ENCODE peak calls at places on chromosomes 2 and 18, in ten cellular contexts. O, L, R, A, T, J, Q, F, E and X are unnamed samples.

GRCh38 chr2:126894082-126894481 is 4.6 kb upstream of the TEX51 start:
- DNase-seq in O (no peak), L (no peak), R (no peak), A (no peak), T (no peak), J (no peak), Q (no peak), F (no peak), E (no peak), X (no peak)

GRCh38 chr18:58843662-58844035 is 21.0 kb upstream of the ZNF532 start:
- DNase-seq in O (no peak), L (no peak), R (no peak), A (no peak), T (no peak), J (no peak), Q (no peak), F (no peak), E (no peak), X (no peak)

GRCh38 chr2:31028415-31028814 is 109.8 kb downstream of the GALNT14 start:
- DNase-seq in O (no peak), L (no peak), R (no peak), A (no peak), T (no peak), J (no peak), Q (no peak), F (no peak), E (no peak), X (no peak)

GRCh38 chr18:77762632-77763031 is 513.0 kb downstream of the GALR1 start:
- DNase-seq in O (no peak), L (no peak), R (no peak), A (no peak), T (no peak), J (no peak), Q (no peak), F (no peak), E (no peak), X (no peak)

GRCh38 chr2:143284087-143284675 is 155.0 kb downstream of the ARHGAP15 start:
- DNase-seq in O (peak), L (no peak), R (no peak), A (peak), T (no peak), J (no peak), Q (peak), F (no peak), E (no peak), X (no peak)

GRCh38 chr2:182885771-182886170 is 19.3 kb upstream of the FRZB start:
- DNase-seq in O (no peak), L (no peak), R (no peak), A (no peak), T (no peak), J (no peak), Q (no peak), F (no peak), E (no peak), X (no peak)

GRCh38 chr2:240594511-240595380 is 8.2 kb downstream of the CAPN10 start:
- DNase-seq in O (peak), L (peak), R (no peak), A (no peak), T (peak), J (no peak), Q (no peak), F (peak), E (no peak), X (no peak)

GRCh38 chr2:60819936-60820335 is 61.4 kb upstream of the REL start:
- DNase-seq in O (no peak), L (no peak), R (no peak), A (no peak), T (no peak), J (no peak), Q (no peak), F (peak), E (no peak), X (no peak)

GRCh38 chr2:19731040-19731439 is 170.7 kb downstream of the TTC32 start:
- DNase-seq in O (no peak), L (no peak), R (no peak), A (peak), T (no peak), J (no peak), Q (no peak), F (no peak), E (no peak), X (no peak)

GRCh38 chr2:69175795-69176715 is 163.1 kb downstream of the ANTXR1 start:
- DNase-seq in O (no peak), L (no peak), R (no peak), A (peak), T (no peak), J (no peak), Q (peak), F (no peak), E (no peak), X (no peak)

GRCh38 chr18:47594063-47594462 is 336.4 kb downstream of the SMAD2 start:
- DNase-seq in O (no peak), L (no peak), R (no peak), A (no peak), T (no peak), J (no peak), Q (no peak), F (no peak), E (no peak), X (no peak)

GRCh38 chr2:190696792-190697398 is 48.0 kb downstream of the NAB1 start:
- DNase-seq in O (no peak), L (no peak), R (no peak), A (no peak), T (no peak), J (no peak), Q (no peak), F (no peak), E (no peak), X (no peak)

GRCh38 chr2:68171146-68171545 is 13.5 kb downstream of the PNO1 start:
- DNase-seq in O (no peak), L (no peak), R (no peak), A (no peak), T (no peak), J (no peak), Q (no peak), F (no peak), E (no peak), X (no peak)

GRCh38 chr2:23904692-23905091 is 22.2 kb downstream of the ATAD2B start:
- DNase-seq in O (no peak), L (no peak), R (no peak), A (peak), T (no peak), J (no peak), Q (peak), F (no peak), E (no peak), X (no peak)

GRCh38 chr2:192194065-192194865 is 468 bp downstream of the TMEFF2 start:
- DNase-seq in O (peak), L (no peak), R (peak), A (peak), T (peak), J (no peak), Q (peak), F (peak), E (peak), X (no peak)

GRCh38 chr2:43461461-43462073 is 134.3 kb downstream of the THADA start:
- DNase-seq in O (no peak), L (no peak), R (peak), A (no peak), T (no peak), J (no peak), Q (no peak), F (no peak), E (no peak), X (no peak)

GRCh38 chr2:159138642-159139182 is 147.8 kb downstream of the WDSUB1 start:
- DNase-seq in O (no peak), L (no peak), R (no peak), A (peak), T (no peak), J (no peak), Q (no peak), F (no peak), E (no peak), X (no peak)

GRCh38 chr18:79571221-79572092 is 108.1 kb upstream of the CTDP1 start:
- DNase-seq in O (no peak), L (no peak), R (no peak), A (no peak), T (no peak), J (no peak), Q (no peak), F (peak), E (no peak), X (no peak)

GRCh38 chr2:165058471-165059265 is 103.3 kb upstream of the SLC38A11 start:
- DNase-seq in O (no peak), L (no peak), R (no peak), A (no peak), T (no peak), J (no peak), Q (no peak), F (no peak), E (no peak), X (no peak)

GRCh38 chr18:74063023-74063422 is 84.6 kb downstream of the FBXO15 start:
- DNase-seq in O (no peak), L (no peak), R (no peak), A (no peak), T (no peak), J (no peak), Q (no peak), F (no peak), E (no peak), X (no peak)

GRCh38 chr2:190563109-190563508 is 28.6 kb upstream of the NEMP2 start:
- DNase-seq in O (no peak), L (no peak), R (no peak), A (no peak), T (no peak), J (no peak), Q (no peak), F (peak), E (no peak), X (no peak)

GRCh38 chr2:101518470-101519172 is 43.7 kb upstream of the RFX8 start:
- DNase-seq in O (no peak), L (no peak), R (peak), A (peak), T (peak), J (peak), Q (peak), F (no peak), E (no peak), X (no peak)

GRCh38 chr2:27264753-27265535 is 2.1 kb upstream of the SLC30A3 start:
- DNase-seq in O (peak), L (no peak), R (peak), A (peak), T (peak), J (peak), Q (peak), F (peak), E (peak), X (no peak)

GRCh38 chr2:71526131-71526530 is 72.8 kb downstream of the DYSF start:
- DNase-seq in O (no peak), L (no peak), R (no peak), A (no peak), T (no peak), J (no peak), Q (no peak), F (no peak), E (no peak), X (no peak)

GRCh38 chr2:20291106-20291564 is 59.5 kb downstream of the PUM2 start:
- DNase-seq in O (no peak), L (no peak), R (peak), A (peak), T (no peak), J (no peak), Q (peak), F (no peak), E (no peak), X (peak)

GRCh38 chr2:157792345-157793052 is 83.6 kb downstream of the ACVR1 start:
- DNase-seq in O (no peak), L (no peak), R (no peak), A (peak), T (no peak), J (no peak), Q (peak), F (no peak), E (no peak), X (peak)

GRCh38 chr2:238379096-238379810 is 47.5 kb upstream of the ASB1 start:
- DNase-seq in O (peak), L (no peak), R (peak), A (peak), T (no peak), J (no peak), Q (peak), F (no peak), E (no peak), X (no peak)

GRCh38 chr2:23404426-23404825 is 19.4 kb downstream of the KLHL29 start:
- DNase-seq in O (no peak), L (no peak), R (peak), A (peak), T (no peak), J (no peak), Q (peak), F (no peak), E (no peak), X (peak)

GRCh38 chr18:3910507-3910906 is 460.5 kb downstream of the TGIF1 start:
- DNase-seq in O (peak), L (no peak), R (no peak), A (peak), T (no peak), J (no peak), Q (no peak), F (no peak), E (no peak), X (no peak)

GRCh38 chr2:43331428-43331827 is 105.0 kb upstream of the ZFP36L2 start:
- DNase-seq in O (no peak), L (no peak), R (peak), A (peak), T (no peak), J (no peak), Q (peak), F (no peak), E (no peak), X (no peak)

GRCh38 chr2:19256239-19256638 is 102.2 kb downstream of the OSR1 start:
- DNase-seq in O (no peak), L (no peak), R (no peak), A (peak), T (no peak), J (no peak), Q (peak), F (no peak), E (no peak), X (peak)

GRCh38 chr18:59604877-59605276 is 92.3 kb downstream of the CCBE1 start:
- DNase-seq in O (no peak), L (no peak), R (no peak), A (peak), T (no peak), J (no peak), Q (no peak), F (no peak), E (no peak), X (no peak)

GRCh38 chr2:174442546-174443510 is 44.0 kb downstream of the GPR155 start:
- DNase-seq in O (no peak), L (no peak), R (no peak), A (peak), T (no peak), J (no peak), Q (peak), F (no peak), E (no peak), X (peak)

GRCh38 chr18:8801263-8801901 is 96.0 kb downstream of the MTCL1 start:
- DNase-seq in O (no peak), L (no peak), R (no peak), A (peak), T (no peak), J (no peak), Q (peak), F (no peak), E (no peak), X (peak)

GRCh38 chr2:951224-952006 is 766 bp downstream of the SNTG2 start:
- DNase-seq in O (no peak), L (no peak), R (no peak), A (no peak), T (no peak), J (no peak), Q (no peak), F (peak), E (no peak), X (no peak)
- H3K27ac ChIP-seq in O (no peak), L (no peak), R (no peak), A (no peak), T (no peak), J (no peak), Q (no peak), F (no peak), E (no peak), X (no peak)

GRCh38 chr2:235044501-235045271 is 92.9 kb downstream of the SH3BP4 start:
- DNase-seq in O (no peak), L (no peak), R (peak), A (no peak), T (no peak), J (no peak), Q (no peak), F (peak), E (no peak), X (no peak)

GRCh38 chr2:235046561-235046960 is 94.7 kb downstream of the SH3BP4 start:
- DNase-seq in O (peak), L (no peak), R (no peak), A (no peak), T (no peak), J (no peak), Q (no peak), F (no peak), E (no peak), X (no peak)

GRCh38 chr2:235045336-235045972 is 93.6 kb downstream of the SH3BP4 start:
- DNase-seq in O (no peak), L (no peak), R (peak), A (no peak), T (no peak), J (no peak), Q (no peak), F (no peak), E (no peak), X (no peak)

GRCh38 chr2:235047171-235048160 is 95.6 kb downstream of the SH3BP4 start:
- DNase-seq in O (peak), L (no peak), R (no peak), A (no peak), T (no peak), J (no peak), Q (no peak), F (peak), E (no peak), X (no peak)

DNA sequence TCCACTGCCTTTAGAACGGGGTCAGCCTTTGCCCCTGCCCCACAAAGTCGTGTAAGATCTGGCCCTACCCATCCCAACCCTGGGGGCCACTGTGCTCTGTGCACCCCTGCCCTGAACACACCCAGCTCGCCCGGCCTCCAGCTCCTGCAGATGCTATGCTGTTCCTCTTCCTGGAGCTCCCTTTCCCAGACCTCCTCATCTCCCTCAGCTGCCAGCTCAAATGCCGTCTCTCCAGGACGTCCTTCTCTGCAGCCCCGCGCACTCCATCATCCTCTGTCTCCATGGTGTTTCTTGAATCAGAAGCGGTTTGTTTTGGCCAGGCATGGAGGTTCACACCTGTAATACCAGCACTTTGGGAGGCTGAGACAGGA is 94.1 kb downstream of the SH3BP4 start:
- DNase-seq in O (peak), L (no peak), R (no peak), A (no peak), T (no peak), J (no peak), Q (no peak), F (peak), E (no peak), X (no peak)
- H3K27ac ChIP-seq in O (no peak), L (no peak), R (peak), A (no peak), T (no peak), J (peak), Q (no peak), F (no peak), E (no peak), X (no peak)

GRCh38 chr2:10402652-10403215 is 45.4 kb downstream of the ODC1 start:
- DNase-seq in O (no peak), L (no peak), R (no peak), A (no peak), T (no peak), J (no peak), Q (no peak), F (no peak), E (no peak), X (no peak)

GRCh38 chr2:10400002-10400401 is 48.1 kb downstream of the ODC1 start:
- DNase-seq in O (no peak), L (no peak), R (no peak), A (no peak), T (no peak), J (no peak), Q (no peak), F (peak), E (no peak), X (no peak)

GRCh38 chr2:10399358-10399757 is 48.8 kb downstream of the ODC1 start:
- DNase-seq in O (no peak), L (no peak), R (no peak), A (no peak), T (no peak), J (no peak), Q (no peak), F (peak), E (no peak), X (no peak)

GRCh38 chr2:10400568-10400977 is 47.6 kb downstream of the ODC1 start:
- DNase-seq in O (peak), L (peak), R (peak), A (no peak), T (peak), J (no peak), Q (no peak), F (no peak), E (no peak), X (no peak)

GRCh38 chr2:10400978-10401951 is 46.9 kb downstream of the ODC1 start:
- DNase-seq in O (no peak), L (no peak), R (no peak), A (no peak), T (no peak), J (no peak), Q (no peak), F (no peak), E (no peak), X (no peak)
- H3K27ac ChIP-seq in O (no peak), L (no peak), R (peak), A (no peak), T (peak), J (no peak), Q (no peak), F (peak), E (peak), X (no peak)

GRCh38 chr2:8583400-8584173 is 98.3 kb upstream of the ID2 start:
- DNase-seq in O (peak), L (peak), R (peak), A (peak), T (peak), J (peak), Q (peak), F (peak), E (peak), X (no peak)
- H3K27ac ChIP-seq in O (no peak), L (no peak), R (peak), A (no peak), T (peak), J (peak), Q (peak), F (peak), E (no peak), X (no peak)

GRCh38 chr2:160293401-160293911 is 93.4 kb upstream of the ITGB6 start:
- DNase-seq in O (peak), L (no peak), R (no peak), A (peak), T (no peak), J (no peak), Q (peak), F (no peak), E (no peak), X (peak)
- H3K27ac ChIP-seq in O (no peak), L (peak), R (no peak), A (peak), T (peak), J (no peak), Q (peak), F (no peak), E (no peak), X (peak)